ENCODE peak calls at places on chromosomes 7 and 10, in five cellular contexts. One of them, this sample, is unnamed.

GRCh38 chr7:130356121-130356759 is 11.6 kb downstream of the CPA5 start:
- DNase-seq in K562: no peak
- DNase-seq in GM12878: no peak
- DNase-seq in HepG2: peak
- DNase-seq in SK-N-SH: peak
- DNase-seq in this sample: peak

GRCh38 chr7:90850516-90850915 is 254.4 kb downstream of the CDK14 start:
- DNase-seq in K562: no peak
- DNase-seq in GM12878: no peak
- DNase-seq in HepG2: no peak
- DNase-seq in SK-N-SH: no peak
- DNase-seq in this sample: no peak

GRCh38 chr10:100827819-100828743 is 82.7 kb downstream of the PAX2 start:
- DNase-seq in K562: peak
- DNase-seq in GM12878: no peak
- DNase-seq in HepG2: no peak
- DNase-seq in SK-N-SH: peak
- DNase-seq in this sample: peak

GRCh38 chr7:134405299-134405698 is 53.6 kb downstream of the AKR1B1 start:
- DNase-seq in K562: no peak
- DNase-seq in GM12878: no peak
- DNase-seq in HepG2: no peak
- DNase-seq in SK-N-SH: no peak
- DNase-seq in this sample: no peak

GRCh38 chr7:87926581-87927461 is 7.2 kb upstream of the ADAM22 start:
- DNase-seq in K562: no peak
- DNase-seq in GM12878: peak
- DNase-seq in HepG2: peak
- DNase-seq in SK-N-SH: no peak
- DNase-seq in this sample: no peak

GRCh38 chr7:70193514-70193913 is 595.2 kb downstream of the AUTS2 start:
- DNase-seq in K562: no peak
- DNase-seq in GM12878: no peak
- DNase-seq in HepG2: no peak
- DNase-seq in SK-N-SH: peak
- DNase-seq in this sample: peak

GRCh38 chr7:123126691-123127090 is 73.1 kb downstream of the SLC13A1 start:
- DNase-seq in K562: no peak
- DNase-seq in GM12878: no peak
- DNase-seq in HepG2: no peak
- DNase-seq in SK-N-SH: no peak
- DNase-seq in this sample: no peak

GRCh38 chr10:132387723-132388210 is 9.2 kb upstream of the PWWP2B start:
- DNase-seq in K562: peak
- DNase-seq in GM12878: no peak
- DNase-seq in HepG2: peak
- DNase-seq in SK-N-SH: peak
- DNase-seq in this sample: peak

GRCh38 chr10:69051710-69052487 is 36.0 kb upstream of the SRGN start:
- DNase-seq in K562: no peak
- DNase-seq in GM12878: no peak
- DNase-seq in HepG2: no peak
- DNase-seq in SK-N-SH: no peak
- DNase-seq in this sample: no peak

GRCh38 chr10:1089017-1089689 is 33.0 kb downstream of the WDR37 start:
- DNase-seq in K562: no peak
- DNase-seq in GM12878: no peak
- DNase-seq in HepG2: no peak
- DNase-seq in SK-N-SH: no peak
- DNase-seq in this sample: no peak

GRCh38 chr7:105880571-105881330 is 4.4 kb upstream of the ATXN7L1 start:
- DNase-seq in K562: no peak
- DNase-seq in GM12878: no peak
- DNase-seq in HepG2: no peak
- DNase-seq in SK-N-SH: peak
- DNase-seq in this sample: no peak

GRCh38 chr10:12579954-12580858 is 230.9 kb downstream of the CAMK1D start:
- DNase-seq in K562: no peak
- DNase-seq in GM12878: no peak
- DNase-seq in HepG2: no peak
- DNase-seq in SK-N-SH: no peak
- DNase-seq in this sample: no peak

GRCh38 chr7:33970566-33970965 is 65.2 kb downstream of the BMPER start:
- DNase-seq in K562: no peak
- DNase-seq in GM12878: no peak
- DNase-seq in HepG2: no peak
- DNase-seq in SK-N-SH: no peak
- DNase-seq in this sample: no peak

GRCh38 chr7:82559203-82559805 is 115.7 kb upstream of the CACNA2D1 start:
- DNase-seq in K562: no peak
- DNase-seq in GM12878: no peak
- DNase-seq in HepG2: no peak
- DNase-seq in SK-N-SH: peak
- DNase-seq in this sample: no peak

GRCh38 chr7:134547738-134548054 is 1.2 kb upstream of the AKR1B15 start:
- DNase-seq in K562: peak
- DNase-seq in GM12878: peak
- DNase-seq in HepG2: no peak
- DNase-seq in SK-N-SH: no peak
- DNase-seq in this sample: peak

GRCh38 chr10:68560916-68561691 is 967 bp downstream of the TET1 start:
- DNase-seq in K562: peak
- DNase-seq in GM12878: no peak
- DNase-seq in HepG2: peak
- DNase-seq in SK-N-SH: peak
- DNase-seq in this sample: peak

GRCh38 chr7:82410461-82410860 is 33.1 kb downstream of the CACNA2D1 start:
- DNase-seq in K562: no peak
- DNase-seq in GM12878: no peak
- DNase-seq in HepG2: no peak
- DNase-seq in SK-N-SH: no peak
- DNase-seq in this sample: no peak

GRCh38 chr7:152395115-152395514 is 40.7 kb downstream of the KMT2C start:
- DNase-seq in K562: no peak
- DNase-seq in GM12878: no peak
- DNase-seq in HepG2: no peak
- DNase-seq in SK-N-SH: no peak
- DNase-seq in this sample: no peak

GRCh38 chr7:117800841-117801240 is 72.4 kb downstream of the CTTNBP2 start:
- DNase-seq in K562: no peak
- DNase-seq in GM12878: no peak
- DNase-seq in HepG2: no peak
- DNase-seq in SK-N-SH: no peak
- DNase-seq in this sample: no peak

GRCh38 chr7:3063016-3063753 is 19.5 kb upstream of the CARD11 start:
- DNase-seq in K562: no peak
- DNase-seq in GM12878: no peak
- DNase-seq in HepG2: no peak
- DNase-seq in SK-N-SH: no peak
- DNase-seq in this sample: no peak

GRCh38 chr10:102065561-102066420 is 642 bp downstream of the HPS6 start:
- DNase-seq in K562: no peak
- DNase-seq in GM12878: no peak
- DNase-seq in HepG2: no peak
- DNase-seq in SK-N-SH: peak
- DNase-seq in this sample: peak

GRCh38 chr7:71867626-71868025 is 544.5 kb downstream of the CALN1 start:
- DNase-seq in K562: no peak
- DNase-seq in GM12878: no peak
- DNase-seq in HepG2: no peak
- DNase-seq in SK-N-SH: no peak
- DNase-seq in this sample: no peak

GRCh38 chr10:44047361-44047760 is 337.5 kb downstream of the CXCL12 start:
- DNase-seq in K562: no peak
- DNase-seq in GM12878: no peak
- DNase-seq in HepG2: no peak
- DNase-seq in SK-N-SH: no peak
- DNase-seq in this sample: no peak

GRCh38 chr7:35985126-35985754 is 167.8 kb upstream of the EEPD1 start:
- DNase-seq in K562: peak
- DNase-seq in GM12878: no peak
- DNase-seq in HepG2: peak
- DNase-seq in SK-N-SH: peak
- DNase-seq in this sample: peak

GRCh38 chr10:113953505-113954272 is 90.0 kb upstream of the ADRB1 start:
- DNase-seq in K562: no peak
- DNase-seq in GM12878: no peak
- DNase-seq in HepG2: no peak
- DNase-seq in SK-N-SH: no peak
- DNase-seq in this sample: no peak

GRCh38 chr7:7335909-7336308 is 153.6 kb downstream of the C1GALT1 start:
- DNase-seq in K562: no peak
- DNase-seq in GM12878: no peak
- DNase-seq in HepG2: no peak
- DNase-seq in SK-N-SH: no peak
- DNase-seq in this sample: no peak

GRCh38 chr7:99096124-99096887 is 47.6 kb downstream of the SMURF1 start:
- DNase-seq in K562: no peak
- DNase-seq in GM12878: no peak
- DNase-seq in HepG2: peak
- DNase-seq in SK-N-SH: no peak
- DNase-seq in this sample: peak

GRCh38 chr10:12412671-12413368 is 63.5 kb downstream of the CAMK1D start:
- DNase-seq in K562: no peak
- DNase-seq in GM12878: no peak
- DNase-seq in HepG2: no peak
- DNase-seq in SK-N-SH: no peak
- DNase-seq in this sample: no peak

GRCh38 chr7:6536262-6536770 is 14.9 kb downstream of the GRID2IP start:
- DNase-seq in K562: no peak
- DNase-seq in GM12878: no peak
- DNase-seq in HepG2: no peak
- DNase-seq in SK-N-SH: peak
- DNase-seq in this sample: no peak

GRCh38 chr7:157371296-157371695 is 34.5 kb downstream of the DNAJB6 start:
- DNase-seq in K562: no peak
- DNase-seq in GM12878: no peak
- DNase-seq in HepG2: no peak
- DNase-seq in SK-N-SH: no peak
- DNase-seq in this sample: no peak

GRCh38 chr7:79453266-79453557 is 255 bp downstream of the MAGI2 start:
- DNase-seq in K562: no peak
- DNase-seq in GM12878: no peak
- DNase-seq in HepG2: no peak
- DNase-seq in SK-N-SH: no peak
- DNase-seq in this sample: no peak

GRCh38 chr7:113936535-113936934 is 17.7 kb upstream of the PPP1R3A start:
- DNase-seq in K562: no peak
- DNase-seq in GM12878: no peak
- DNase-seq in HepG2: no peak
- DNase-seq in SK-N-SH: no peak
- DNase-seq in this sample: no peak

GRCh38 chr7:144513332-144513731 is 109.8 kb upstream of the NOBOX start:
- DNase-seq in K562: no peak
- DNase-seq in GM12878: peak
- DNase-seq in HepG2: no peak
- DNase-seq in SK-N-SH: no peak
- DNase-seq in this sample: peak

DNA sequence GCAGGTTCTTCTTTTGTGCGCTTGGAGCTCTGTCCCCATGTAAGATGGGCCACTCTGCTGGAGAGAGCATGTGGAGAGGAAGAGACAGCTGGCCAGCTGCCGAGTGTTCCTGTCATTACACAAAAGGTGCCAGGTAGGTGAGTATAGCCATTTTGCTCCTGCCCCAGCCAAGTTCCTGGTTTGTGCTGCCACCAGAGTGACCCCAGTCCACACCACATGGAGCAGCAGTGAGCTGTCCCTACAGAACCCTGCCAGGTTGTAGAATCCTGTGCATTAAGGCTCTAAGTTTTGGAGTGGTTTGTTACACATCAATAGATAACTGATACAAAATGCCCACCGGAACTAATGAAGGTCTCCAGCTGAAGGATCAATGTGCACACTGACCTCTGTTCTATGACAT is 84.6 kb upstream of the GHITM start:
- DNase-seq in K562: no peak
- DNase-seq in GM12878: no peak
- DNase-seq in HepG2: no peak
- DNase-seq in SK-N-SH: no peak
- DNase-seq in this sample: no peak
- TF ChIP-seq JUND in K562: no peak
- TF ChIP-seq JUND in GM12878: no peak
- TF ChIP-seq JUND in HepG2: no peak
- TF ChIP-seq JUND in SK-N-SH: no peak
- TF ChIP-seq JUND in this sample: no peak

GRCh38 chr7:47973739-47974138 is 5.7 kb downstream of the HUS1 start:
- DNase-seq in K562: no peak
- DNase-seq in GM12878: no peak
- DNase-seq in HepG2: no peak
- DNase-seq in SK-N-SH: no peak
- DNase-seq in this sample: no peak
- TF ChIP-seq JUND in K562: no peak
- TF ChIP-seq JUND in GM12878: no peak
- TF ChIP-seq JUND in HepG2: no peak
- TF ChIP-seq JUND in SK-N-SH: no peak
- TF ChIP-seq JUND in this sample: no peak

DNA sequence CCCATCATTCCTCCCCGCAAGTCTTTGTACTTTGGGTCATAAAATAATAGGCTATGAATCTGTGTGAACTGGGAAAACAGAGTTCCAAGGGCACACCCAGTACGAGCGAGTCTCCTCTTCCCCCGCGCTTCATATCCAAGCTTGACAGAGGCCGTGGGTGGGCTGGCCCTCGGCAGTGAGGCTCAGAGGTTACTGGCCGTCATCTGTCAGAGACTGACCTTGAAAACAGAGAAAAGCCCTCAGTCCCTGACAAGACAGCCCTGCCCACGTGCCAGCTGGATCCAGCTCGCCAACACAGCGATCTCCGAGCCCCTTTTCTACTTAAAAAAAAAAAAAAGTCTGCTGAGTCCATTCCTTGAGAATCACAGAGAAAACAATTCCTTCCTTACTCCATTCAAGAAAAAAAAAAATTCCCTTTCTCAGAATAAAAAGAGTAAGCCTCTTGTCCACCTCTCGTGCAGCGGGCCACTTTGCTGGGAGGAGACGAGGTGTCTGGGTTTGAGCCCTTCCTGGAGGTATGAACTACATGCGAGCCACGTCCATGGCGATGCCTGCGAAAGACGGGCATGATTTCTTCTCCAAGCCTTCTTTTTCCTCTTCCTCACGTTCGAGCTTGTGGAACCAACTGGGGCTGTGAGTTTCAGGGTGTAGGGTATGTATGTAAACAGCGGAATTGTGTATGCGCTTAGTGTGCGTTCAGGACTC is 755 bp upstream of the BICC1 start:
- DNase-seq in K562: no peak
- DNase-seq in GM12878: no peak
- DNase-seq in HepG2: peak
- DNase-seq in SK-N-SH: peak
- DNase-seq in this sample: no peak
- TF ChIP-seq JUND in K562: no peak
- TF ChIP-seq JUND in GM12878: no peak
- TF ChIP-seq JUND in HepG2: no peak
- TF ChIP-seq JUND in SK-N-SH: no peak
- TF ChIP-seq JUND in this sample: no peak

DNA sequence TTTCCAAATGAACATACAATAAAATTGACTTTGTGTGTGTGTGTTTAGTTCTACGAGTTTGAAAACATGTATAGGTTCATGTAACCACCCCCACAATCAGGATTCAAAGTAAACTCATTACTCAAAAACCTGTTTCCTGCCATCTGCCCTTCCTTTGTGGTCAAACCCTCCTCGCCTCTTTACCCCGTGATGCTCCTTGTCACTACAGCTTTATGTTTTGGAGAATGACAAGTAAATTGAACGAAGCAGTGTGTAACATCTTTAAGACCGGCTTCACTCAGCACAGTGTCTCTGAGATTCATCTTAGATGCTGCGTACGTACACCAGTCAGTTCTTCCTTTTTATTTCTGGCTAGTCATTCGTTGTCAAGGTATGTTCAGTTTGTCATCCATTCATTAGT is 54.6 kb upstream of the MKI67 start:
- DNase-seq in K562: no peak
- DNase-seq in GM12878: no peak
- DNase-seq in HepG2: no peak
- DNase-seq in SK-N-SH: no peak
- DNase-seq in this sample: no peak
- TF ChIP-seq JUND in K562: no peak
- TF ChIP-seq JUND in GM12878: no peak
- TF ChIP-seq JUND in HepG2: no peak
- TF ChIP-seq JUND in SK-N-SH: no peak
- TF ChIP-seq JUND in this sample: no peak